ENCODE peak calls at places on chromosomes 4 and X, in five cellular contexts. P is AG09309, T is thyroid gland, V is Panc1, E is Calu3. U is an unnamed sample.

GRCh38 chr4:17376205-17376604 is 135.7 kb downstream of the QDPR start:
- DNase-seq in T (no peak), E (no peak), V (no peak), P (no peak), U (no peak)

GRCh38 chrX:44784241-44784640 is 59.6 kb upstream of the DUSP21 start:
- DNase-seq in E (no peak), P (no peak), T (no peak), V (no peak), U (no peak)

GRCh38 chr4:151874328-151874727 is 113.5 kb upstream of the GATB start:
- DNase-seq in E (no peak), P (no peak), T (no peak), V (no peak), U (no peak)

GRCh38 chr4:52051213-52051614 is at the start of gene SPATA18:
- DNase-seq in V (no peak), E (no peak), T (no peak), P (no peak), U (no peak)

GRCh38 chr4:122889726-122890125 is 32.7 kb downstream of the NUDT6 start:
- DNase-seq in E (peak; percentile 17), P (no peak), V (no peak), T (no peak), U (no peak)

GRCh38 chr4:183504930-183505555 is at the start of gene ING2:
- DNase-seq in T (no peak), P (no peak), V (no peak), E (no peak), U (no peak)

GRCh38 chr4:176910646-176911045 is 117.9 kb upstream of the VEGFC start:
- DNase-seq in T (no peak), V (no peak), P (no peak), E (no peak), U (no peak)

GRCh38 chr4:174047363-174047762 is 236.1 kb downstream of the FBXO8 start:
- DNase-seq in V (no peak), T (no peak), E (no peak), P (no peak), U (no peak)

GRCh38 chr4:178453057-178453456 is 1010.8 kb upstream of the AGA start:
- DNase-seq in V (no peak), T (no peak), P (no peak), E (no peak), U (no peak)

GRCh38 chr4:138579146-138579545 is 337.0 kb upstream of the SLC7A11 start:
- DNase-seq in V (no peak), P (no peak), T (no peak), E (no peak), U (no peak)

GRCh38 chr4:154634058-154634457 is 21.6 kb upstream of the FGG start:
- DNase-seq in T (no peak), V (no peak), P (no peak), E (no peak), U (no peak)

GRCh38 chr4:179125870-179126269 is 1683.6 kb upstream of the AGA start:
- DNase-seq in P (no peak), E (no peak), V (no peak), T (no peak), U (no peak)

GRCh38 chrX:19121466-19121865 is 802 bp downstream of the ADGRG2 start:
- DNase-seq in P (no peak), T (no peak), E (no peak), V (no peak), U (no peak)

GRCh38 chr4:100391913-100392312 is 125.9 kb downstream of the EMCN start:
- DNase-seq in E (no peak), T (no peak), V (no peak), P (peak; percentile 4), U (no peak)

DNA sequence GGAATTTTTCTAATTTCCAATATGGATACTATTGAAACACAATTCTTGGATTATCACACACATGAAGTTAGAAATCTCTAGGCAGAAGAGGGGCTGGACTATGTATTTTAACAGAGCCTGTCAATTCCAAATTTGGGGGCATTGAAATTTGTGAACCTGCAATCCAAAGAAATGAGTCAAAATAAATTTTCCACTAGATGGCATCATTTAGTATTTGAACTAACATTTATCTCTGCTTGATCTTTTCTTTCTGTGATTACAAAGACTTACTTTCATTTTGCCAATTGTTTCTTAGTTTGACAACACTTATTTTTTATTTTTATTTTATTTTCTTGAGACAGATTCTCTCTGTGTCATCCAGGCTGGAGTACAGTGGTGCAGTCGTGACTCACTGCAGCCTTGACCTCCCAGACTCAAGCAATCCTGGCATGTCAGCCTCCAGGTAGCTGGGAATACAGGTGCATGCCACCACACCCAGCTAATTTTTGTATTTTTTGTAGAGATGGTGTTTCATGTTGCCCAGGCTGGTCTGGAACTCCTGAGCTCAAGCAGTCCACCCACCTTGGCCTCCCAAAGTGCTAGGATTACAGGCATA is 2.7 kb upstream of the PYURF start:
- DNase-seq in V (no peak), E (peak; percentile 2), T (no peak), P (no peak), U (no peak)
- TF ChIP-seq CTCF in V (peak; percentile 28), E (no peak), T (no peak), P (peak; percentile 13), U (peak; percentile 17)

GRCh38 chr4:6525474-6525873 is 49.5 kb upstream of the MAN2B2 start:
- DNase-seq in E (no peak), P (no peak), T (no peak), V (no peak), U (no peak)
- TF ChIP-seq CTCF in E (no peak), P (no peak), T (no peak), V (no peak), U (no peak)

GRCh38 chrX:39948564-39948963 is 149.2 kb downstream of the BCOR start:
- DNase-seq in V (no peak), E (no peak), T (no peak), P (no peak), U (no peak)

GRCh38 chrX:39944416-39944815 is 153.3 kb downstream of the BCOR start:
- DNase-seq in V (no peak), P (no peak), T (no peak), E (no peak), U (no peak)

GRCh38 chrX:39941332-39941920 is 156.3 kb downstream of the BCOR start:
- DNase-seq in E (no peak), V (no peak), P (no peak), T (no peak), U (no peak)

GRCh38 chrX:39946822-39947221 is 150.9 kb downstream of the BCOR start:
- DNase-seq in V (no peak), P (peak; percentile 23), T (no peak), E (peak; percentile 66), U (no peak)

GRCh38 chrX:39945709-39946108 is 152.0 kb downstream of the BCOR start:
- DNase-seq in V (no peak), P (no peak), T (no peak), E (no peak), U (no peak)
- TF ChIP-seq CTCF in V (no peak), P (no peak), T (no peak), E (no peak), U (no peak)

DNA sequence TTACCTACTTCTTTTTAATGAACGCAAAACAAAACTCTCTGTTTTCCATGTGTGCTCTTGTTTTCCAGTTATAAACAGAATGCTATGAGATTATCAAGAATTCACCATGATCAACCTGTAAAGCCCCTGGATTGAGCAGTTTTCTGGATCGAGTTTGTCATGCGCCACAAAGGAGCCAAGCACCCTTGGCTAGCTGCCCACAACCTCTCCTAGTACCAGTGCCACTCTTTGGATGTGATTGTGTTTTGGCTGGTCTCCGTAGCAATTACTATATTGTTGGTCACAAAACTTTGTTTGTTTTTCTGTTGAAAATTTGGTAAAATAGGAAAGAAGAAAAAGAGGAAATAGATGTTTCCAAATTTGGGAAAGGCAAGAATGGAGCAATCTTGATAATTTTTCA is 51.1 kb downstream of the UGT2B7 start:
- DNase-seq in T (peak; percentile 87), P (no peak), E (no peak), V (no peak), U (no peak)
- TF ChIP-seq CTCF in T (no peak), P (no peak), E (no peak), V (no peak), U (no peak)

GRCh38 chrX:118188977-118189376 is 72.4 kb upstream of the KLHL13 start:
- DNase-seq in T (no peak), V (no peak), E (no peak), P (no peak), U (no peak)

GRCh38 chrX:118189628-118190027 is 73.0 kb upstream of the KLHL13 start:
- DNase-seq in E (no peak), V (no peak), T (no peak), P (no peak), U (no peak)
- TF ChIP-seq CTCF in E (no peak), V (no peak), T (no peak), P (no peak), U (no peak)

GRCh38 chrX:39137363-39137954 is 336.2 kb downstream of the MID1IP1 start:
- DNase-seq in E (no peak), V (no peak), P (no peak), T (no peak), U (no peak)

GRCh38 chrX:39133971-39134370 is 332.7 kb downstream of the MID1IP1 start:
- DNase-seq in T (no peak), E (peak; percentile 36), V (peak; percentile 2), P (no peak), U (peak; percentile 29)
- TF ChIP-seq CTCF in T (no peak), E (no peak), V (peak; percentile 20), P (no peak), U (no peak)

DNA sequence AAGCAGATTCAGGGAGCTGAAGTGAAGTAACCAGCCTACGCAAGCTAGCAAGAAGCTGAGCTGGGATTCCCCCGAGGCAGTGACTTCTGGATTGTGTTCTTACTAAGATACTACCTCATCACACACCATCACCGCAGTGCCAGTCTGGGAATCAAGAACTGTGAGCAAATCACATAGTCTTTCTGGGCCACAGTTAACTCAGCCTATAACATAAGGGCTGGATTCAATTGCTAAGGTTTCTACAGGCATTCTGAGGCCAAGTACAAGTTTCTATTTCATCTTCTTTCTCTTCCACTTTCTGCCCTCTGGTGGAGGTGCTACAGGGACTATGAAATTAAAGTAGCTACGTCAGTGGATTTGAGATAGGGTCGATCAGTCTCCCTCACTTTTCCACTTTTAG is 1.4 kb upstream of the CORIN start:
- DNase-seq in P (peak; percentile 38), T (no peak), V (no peak), E (no peak), U (peak; percentile 56)
- TF ChIP-seq CTCF in P (peak; percentile 42), T (no peak), V (peak; percentile 31), E (no peak), U (peak; percentile 24)

GRCh38 chr4:155800685-155801343 is 42.0 kb downstream of the GUCY1B1 start:
- DNase-seq in E (no peak), V (no peak), T (no peak), P (no peak), U (no peak)

GRCh38 chr4:155799794-155800123 is 40.9 kb downstream of the GUCY1B1 start:
- DNase-seq in E (no peak), T (no peak), P (no peak), V (no peak), U (no peak)

GRCh38 chr4:155794589-155794988 is 35.8 kb downstream of the GUCY1B1 start:
- DNase-seq in E (no peak), T (no peak), V (no peak), P (no peak), U (no peak)

GRCh38 chr4:155799106-155799793 is 40.4 kb downstream of the GUCY1B1 start:
- DNase-seq in V (no peak), E (no peak), P (no peak), T (no peak), U (no peak)

DNA sequence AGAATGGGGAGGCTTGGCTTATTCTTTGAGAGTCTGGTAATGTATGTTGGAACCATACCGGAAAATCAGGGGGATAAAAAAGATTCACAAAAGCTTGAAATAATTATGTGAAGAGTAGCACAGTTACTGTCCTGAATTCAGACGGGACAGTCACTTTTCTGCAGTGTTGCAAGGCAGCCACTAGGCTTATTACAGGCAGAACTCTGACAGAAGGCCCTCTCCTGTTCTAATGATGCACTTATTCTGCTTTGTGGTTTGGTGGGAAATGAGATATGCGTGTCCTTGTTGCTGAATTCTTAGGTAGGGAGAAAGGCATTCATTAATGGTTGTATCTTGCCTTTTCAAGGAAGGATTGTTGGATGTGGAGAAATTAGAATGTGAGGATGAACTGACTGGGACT is 37.2 kb downstream of the GUCY1B1 start:
- DNase-seq in T (no peak), P (no peak), V (no peak), E (no peak), U (no peak)
- TF ChIP-seq CTCF in T (no peak), P (peak; percentile 44), V (peak; percentile 35), E (no peak), U (peak; percentile 34)